ENCODE peak calls at places on chromosomes 5 and 9, in seven cellular contexts. P, O, D, H, M, F and R are unnamed samples.

GRCh38 chr9:130913599-130914416 is 17.2 kb upstream of the QRFP start:
- DNase-seq in H (no peak), F (no peak), D (no peak), O (no peak), P (no peak), M (no peak), R (no peak)

GRCh38 chr9:120911295-120911843 is 15.2 kb downstream of the TRAF1 start:
- DNase-seq in P (no peak), M (no peak), D (no peak), F (no peak), O (no peak), H (no peak), R (no peak)

GRCh38 chr9:92170848-92171247 is 55.6 kb upstream of the SPTLC1 start:
- DNase-seq in M (no peak), O (no peak), P (no peak), D (no peak), H (no peak), F (no peak), R (no peak)

GRCh38 chr5:161023591-161023990 is 171.6 kb upstream of the ATP10B start:
- DNase-seq in P (no peak), M (no peak), H (no peak), O (no peak), F (no peak), D (no peak), R (no peak)

GRCh38 chr9:131441441-131441840 is 47.6 kb downstream of the PRRC2B start:
- DNase-seq in H (no peak), M (no peak), P (no peak), D (no peak), O (no peak), F (no peak), R (no peak)

GRCh38 chr9:131475111-131475955 is 27.4 kb upstream of the POMT1 start:
- DNase-seq in M (no peak), P (no peak), F (no peak), O (no peak), D (no peak), H (no peak), R (no peak)

GRCh38 chr5:422323-423232 is 20.4 kb upstream of the EXOC3 start:
- DNase-seq in H (no peak), O (no peak), M (no peak), D (no peak), P (no peak), F (no peak), R (no peak)

GRCh38 chr9:84617415-84617814 is 52.1 kb upstream of the NTRK2 start:
- DNase-seq in H (no peak), M (no peak), D (no peak), F (no peak), O (no peak), P (no peak), R (no peak)

GRCh38 chr9:127451681-127452480 is 571 bp downstream of the LRSAM1 start:
- DNase-seq in O (peak; percentile 58), H (peak; percentile 55), D (no peak), P (no peak), M (peak; percentile 88), F (peak; percentile 79), R (no peak)

GRCh38 chr9:127452481-127453092 is 1.3 kb downstream of the LRSAM1 start:
- DNase-seq in M (no peak), D (no peak), H (peak; percentile 15), P (no peak), O (peak; percentile 85), F (no peak), R (no peak)

GRCh38 chr9:127457191-127457878 is 6.0 kb downstream of the LRSAM1 start:
- DNase-seq in D (no peak), F (no peak), M (no peak), H (no peak), O (no peak), P (no peak), R (no peak)

GRCh38 chr9:127458921-127459320 is 7.6 kb downstream of the LRSAM1 start:
- DNase-seq in D (no peak), O (no peak), P (no peak), M (no peak), F (no peak), H (no peak), R (no peak)

DNA sequence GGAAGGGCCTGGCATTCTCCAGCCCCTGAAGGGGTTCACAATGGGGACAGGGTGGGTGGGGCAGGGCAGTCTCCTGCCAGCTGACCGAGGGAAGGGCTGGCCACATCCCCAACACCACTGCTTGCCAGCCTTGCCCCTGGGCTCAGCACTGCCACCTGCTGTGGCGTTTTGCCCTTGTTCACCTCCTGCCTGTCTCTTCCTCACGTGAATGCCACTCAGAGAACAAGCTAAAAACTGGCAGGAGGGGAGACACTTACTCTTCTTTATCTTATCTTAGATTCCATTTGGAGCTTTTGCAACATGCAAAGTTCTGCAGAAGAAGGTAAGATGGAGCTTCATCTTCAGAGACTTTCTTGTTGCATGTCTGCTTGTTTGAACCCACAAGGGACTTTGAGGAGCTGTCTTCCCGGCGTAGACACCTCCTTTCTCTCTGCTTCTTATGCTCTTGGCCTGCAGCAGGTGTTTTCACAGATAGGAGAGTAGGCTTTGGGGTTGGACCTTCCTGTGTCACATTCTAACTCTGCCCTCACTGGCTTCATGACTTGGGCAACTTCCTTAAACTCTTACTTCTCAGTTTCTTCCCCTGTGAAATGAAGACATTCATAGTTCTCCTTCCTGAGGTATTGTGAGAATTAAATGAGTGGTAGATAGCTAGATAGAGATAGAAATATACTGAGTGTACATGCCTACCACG is 4.1 kb downstream of the LRSAM1 start:
- DNase-seq in P (no peak), F (peak; percentile 40), O (peak; percentile 47), D (no peak), M (no peak), H (peak; percentile 59), R (no peak)
- TF ChIP-seq CTCF in P (peak; percentile 52), F (peak; percentile 56), O (peak; percentile 26), D (peak; percentile 19), M (no peak), H (peak; percentile 26), R (peak; percentile 15)

GRCh38 chr5:168207450-168208029 is 83.9 kb upstream of the WWC1 start:
- DNase-seq in O (no peak), M (no peak), H (no peak), D (no peak), P (no peak), F (no peak), R (no peak)
- TF ChIP-seq CTCF in O (no peak), M (no peak), H (no peak), D (no peak), P (no peak), F (no peak), R (no peak)

GRCh38 chr9:133347515-133347984 is 381 bp downstream of the MED22 start:
- DNase-seq in M (peak; percentile 67), O (peak; percentile 50), H (peak; percentile 21), P (no peak), D (no peak), F (no peak), R (no peak)

GRCh38 chr9:133349965-133350624 is 2.1 kb downstream of the RPL7A start:
- DNase-seq in P (no peak), F (no peak), H (no peak), O (no peak), M (no peak), D (no peak), R (no peak)

GRCh38 chr9:133346021-133346713 is 1.8 kb downstream of the MED22 start:
- DNase-seq in O (no peak), M (no peak), H (no peak), P (no peak), F (no peak), D (no peak), R (no peak)

GRCh38 chr9:133348763-133349573 is 950 bp downstream of the RPL7A start:
- DNase-seq in M (no peak), H (no peak), D (no peak), O (no peak), F (no peak), P (no peak), R (no peak)

DNA sequence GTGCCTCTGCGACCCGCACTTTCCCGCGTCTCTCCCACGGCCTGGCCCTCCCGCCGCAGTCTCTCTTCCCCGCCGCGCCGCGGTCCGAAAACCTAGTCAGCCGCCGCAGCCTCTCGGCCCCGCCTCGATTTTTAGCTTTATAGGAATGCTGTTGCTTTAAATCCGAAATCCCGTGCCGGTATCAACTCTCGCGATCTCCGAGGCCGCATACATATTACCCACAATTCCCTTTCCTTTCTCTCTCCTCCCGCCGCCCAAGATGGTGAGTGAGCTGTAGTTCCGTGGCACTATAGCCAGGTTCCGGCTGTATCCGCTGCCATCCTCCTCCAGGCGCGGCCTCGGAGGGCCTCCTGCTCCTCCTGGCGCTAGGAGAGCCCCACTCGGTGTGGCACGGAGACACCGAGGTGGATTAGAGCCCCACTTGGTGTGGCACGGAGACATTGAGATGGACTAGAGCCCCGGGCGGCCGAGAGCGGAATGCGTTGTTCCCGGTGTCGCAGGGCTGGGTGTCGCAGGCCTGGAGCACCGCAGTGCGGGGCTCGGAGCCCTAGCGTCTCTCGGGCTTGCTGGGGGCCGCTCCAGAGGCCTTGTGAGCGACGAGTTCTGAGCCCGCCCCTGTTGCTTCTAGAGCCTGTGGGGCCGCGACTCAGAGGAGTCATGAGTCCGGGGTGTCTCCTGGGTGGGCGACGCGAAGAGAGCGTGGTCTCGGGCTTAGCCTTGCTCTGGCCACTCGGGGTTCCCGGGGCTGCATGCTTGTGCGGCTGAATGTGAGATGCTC is at the start of the genes MED22 and RPL7A:
- DNase-seq in H (peak; percentile 81), F (peak; percentile 90), P (peak; percentile 92), D (peak; percentile 93), M (peak; percentile 97), O (peak; percentile 95), R (peak; percentile 91)
- TF ChIP-seq CTCF in H (no peak), F (no peak), P (peak; percentile 1), D (no peak), M (no peak), O (no peak), R (no peak)

GRCh38 chr9:90898229-90898628 is 96.6 kb downstream of the SYK start:
- DNase-seq in P (no peak), H (no peak), M (no peak), O (no peak), F (no peak), D (no peak), R (no peak)

GRCh38 chr9:90895786-90896185 is 94.2 kb downstream of the SYK start:
- DNase-seq in P (no peak), F (no peak), M (no peak), H (no peak), O (no peak), D (no peak), R (no peak)

GRCh38 chr9:90896231-90896630 is 94.6 kb downstream of the SYK start:
- DNase-seq in O (no peak), F (no peak), D (no peak), M (no peak), P (no peak), H (no peak), R (no peak)

GRCh38 chr9:90893706-90894105 is 92.1 kb downstream of the SYK start:
- DNase-seq in O (no peak), P (no peak), M (no peak), D (no peak), F (no peak), H (no peak), R (no peak)

DNA sequence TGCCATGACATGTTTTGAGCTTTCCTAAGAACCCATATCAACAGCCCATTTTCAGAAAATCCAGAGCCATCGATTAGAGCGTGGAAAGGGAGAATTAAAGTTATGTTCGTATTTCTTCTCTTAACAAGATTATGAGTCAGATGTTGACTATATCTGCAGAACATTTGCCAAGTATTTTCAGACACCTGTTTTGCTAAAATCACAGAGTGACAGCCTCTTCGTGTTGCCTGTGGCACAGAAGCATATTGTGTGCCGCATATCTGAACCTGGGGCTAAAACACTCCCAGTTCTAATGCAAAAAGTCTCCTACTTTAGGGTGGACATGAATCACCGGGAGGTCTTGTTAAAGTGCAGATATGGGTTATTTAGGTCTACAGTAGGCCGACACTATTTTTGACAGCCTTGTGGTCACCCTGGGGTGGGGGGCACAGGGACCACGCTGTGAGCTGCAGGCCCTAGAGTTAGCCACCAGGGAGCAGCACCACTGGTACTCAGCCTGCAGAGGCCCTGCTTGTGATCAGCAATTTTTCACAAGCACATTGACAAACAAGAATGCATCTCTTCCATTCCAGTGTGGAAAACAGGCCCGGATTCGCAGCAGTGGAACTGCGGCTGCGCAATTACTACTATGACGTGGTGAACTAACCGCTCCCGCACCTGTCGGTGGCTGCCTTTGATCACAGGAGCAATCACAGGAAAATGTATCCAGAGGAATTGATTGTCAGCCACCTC is 93.5 kb downstream of the SYK start:
- DNase-seq in H (peak; percentile 10), F (peak; percentile 48), M (peak; percentile 26), D (no peak), O (no peak), P (no peak), R (no peak)
- TF ChIP-seq CTCF in H (peak; percentile 31), F (peak; percentile 53), M (peak; percentile 63), D (peak; percentile 20), O (peak; percentile 18), P (peak; percentile 69), R (peak; percentile 50)